ENCODE peak calls at places on chromosomes 6 and 20, in ten cellular contexts. G, L, A, Y, H, D, X, M, J and U are unnamed samples.

GRCh38 chr6:90790058-90790457 is 203.2 kb upstream of the MAP3K7 start:
- DNase-seq in J (no peak), G (peak; percentile 15), L (peak; percentile 11), M (no peak), A (peak; percentile 67), D (no peak), H (no peak), Y (no peak), X (peak; percentile 13), U (no peak)

GRCh38 chr6:14280766-14281293 is 163.3 kb downstream of the CD83 start:
- DNase-seq in X (no peak), A (no peak), G (no peak), H (no peak), L (no peak), J (no peak), M (no peak), Y (no peak), D (no peak), U (no peak)

GRCh38 chr20:63071541-63072181 is 64.9 kb upstream of the BHLHE23 start:
- DNase-seq in M (peak; percentile 60), Y (peak; percentile 22), D (peak; percentile 41), H (peak; percentile 15), A (no peak), J (peak; percentile 27), G (no peak), X (peak; percentile 81), L (peak; percentile 59), U (peak; percentile 4)

GRCh38 chr6:1096967-1097765 is 214.7 kb upstream of the FOXQ1 start:
- DNase-seq in Y (no peak), H (no peak), D (no peak), L (no peak), M (no peak), G (no peak), X (no peak), J (no peak), A (no peak), U (no peak)

GRCh38 chr6:109816452-109817374 is 125.6 kb downstream of the FIG4 start:
- DNase-seq in H (no peak), M (no peak), X (no peak), Y (no peak), L (no peak), J (no peak), A (peak; percentile 14), G (no peak), D (no peak), U (no peak)

GRCh38 chr6:33587529-33588215 is 7.6 kb upstream of the BAK1 start:
- DNase-seq in H (no peak), A (no peak), J (no peak), L (no peak), M (no peak), Y (no peak), G (no peak), D (no peak), X (no peak), U (no peak)

GRCh38 chr20:3866464-3866863 is 19.8 kb downstream of the MAVS start:
- DNase-seq in L (no peak), J (no peak), H (no peak), X (no peak), D (no peak), A (no peak), G (no peak), M (no peak), Y (no peak), U (no peak)

GRCh38 chr20:63639093-63639860 is 12.4 kb upstream of the GMEB2 start:
- DNase-seq in D (no peak), Y (no peak), J (no peak), X (no peak), A (no peak), L (no peak), G (no peak), M (no peak), H (no peak), U (no peak)

GRCh38 chr6:103079867-103080266 is 1686.4 kb downstream of the GRIK2 start:
- DNase-seq in A (no peak), H (no peak), X (no peak), M (no peak), J (no peak), G (no peak), Y (no peak), L (no peak), D (no peak), U (no peak)

GRCh38 chr20:43318749-43319148 is 129.0 kb upstream of the PTPRT start:
- DNase-seq in J (no peak), A (no peak), G (no peak), Y (no peak), M (no peak), X (no peak), D (no peak), L (no peak), H (no peak), U (no peak)

GRCh38 chr20:31951530-31952453 is at the start of gene PDRG1:
- DNase-seq in D (peak; percentile 79), Y (peak; percentile 94), M (peak; percentile 96), A (peak; percentile 89), X (peak; percentile 93), G (peak; percentile 100), H (peak; percentile 93), J (peak; percentile 92), L (peak; percentile 94), U (peak; percentile 69)

GRCh38 chr20:31951203-31951529 is 680 bp downstream of the PDRG1 start:
- DNase-seq in L (no peak), Y (no peak), D (no peak), M (no peak), H (no peak), X (no peak), A (no peak), G (no peak), J (no peak), U (no peak)

GRCh38 chr20:31948008-31948407 is 3.8 kb downstream of the PDRG1 start:
- DNase-seq in A (no peak), D (no peak), M (peak; percentile 55), L (no peak), G (no peak), H (no peak), Y (no peak), X (no peak), J (no peak), U (no peak)

GRCh38 chr20:31953749-31954148 is 1.9 kb upstream of the PDRG1 start:
- DNase-seq in H (no peak), L (no peak), X (no peak), A (no peak), D (no peak), J (no peak), Y (no peak), G (no peak), M (no peak), U (no peak)

DNA sequence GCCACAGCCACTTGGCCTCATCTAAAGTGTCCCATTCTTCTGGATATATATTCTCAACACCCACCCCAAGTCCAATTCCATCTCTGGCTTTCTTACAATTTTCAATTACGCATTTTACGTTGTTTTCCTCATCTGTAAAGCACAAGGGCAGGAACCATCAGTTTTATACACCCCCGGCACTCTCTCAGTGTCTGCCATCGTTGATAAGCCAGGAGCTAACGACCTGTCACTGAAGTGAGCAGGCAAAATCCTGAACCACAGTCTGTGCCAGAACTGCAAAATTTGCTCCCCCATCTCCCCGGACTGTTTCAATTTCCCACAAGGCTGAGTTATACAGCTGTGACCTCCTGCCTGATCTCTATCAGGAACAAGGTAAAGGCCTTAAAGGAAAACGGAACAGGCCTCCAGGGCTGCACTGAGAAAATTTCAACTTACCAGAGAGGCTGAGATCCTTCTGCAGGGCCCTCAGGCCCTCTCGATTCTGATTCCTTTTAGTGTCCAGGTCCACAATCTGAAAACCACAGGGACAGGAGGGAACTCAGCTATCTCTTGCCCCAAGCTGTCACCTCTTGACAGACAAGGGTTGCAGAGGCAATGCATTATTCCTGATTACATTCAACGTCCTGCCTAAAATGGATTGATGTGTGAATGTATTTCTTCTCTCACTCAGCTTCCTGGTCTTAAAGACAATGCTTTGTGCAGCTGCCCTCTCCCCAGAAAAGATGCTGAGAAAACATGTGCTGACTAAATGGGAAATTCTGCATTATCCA is 1.8 kb downstream of the PDRG1 start:
- DNase-seq in Y (no peak), J (no peak), X (no peak), A (no peak), D (no peak), L (no peak), M (no peak), G (no peak), H (no peak), U (no peak)
- H3K4me3 ChIP-seq in Y (peak overlapping the region; percentile 94), J (no peak overlapping the region), X (no peak overlapping the region), A (no peak overlapping the region), D (no peak overlapping the region), L (peak overlapping the region; percentile 93), M (peak overlapping the region; percentile 100), G (no peak overlapping the region), H (no peak overlapping the region), U (peak overlapping the region; percentile 98)

GRCh38 chr6:71419217-71419953 is 130.8 kb downstream of the OGFRL1 start:
- DNase-seq in X (peak; percentile 19), M (no peak), J (no peak), L (peak; percentile 52), A (no peak), H (no peak), Y (no peak), D (no peak), G (peak; percentile 20), U (no peak)
- TF ChIP-seq CTCF in X (no peak), M (no peak), J (no peak), L (no peak), A (no peak), H (no peak), Y (no peak), D (no peak), G (no peak), U (no peak)

GRCh38 chr6:152372945-152373344 is 264.2 kb downstream of the SYNE1 start:
- DNase-seq in D (no peak), M (no peak), A (no peak), X (no peak), G (no peak), J (no peak), L (no peak), H (no peak), Y (no peak), U (no peak)
- H3K4me3 ChIP-seq in D (no peak overlapping the region), M (no peak overlapping the region), A (no peak overlapping the region), X (no peak overlapping the region), G (no peak overlapping the region), J (no peak overlapping the region), L (no peak overlapping the region), H (no peak overlapping the region), Y (no peak overlapping the region), U (no peak overlapping the region)

GRCh38 chr6:154703094-154703493 is 30.1 kb upstream of the SCAF8 start:
- DNase-seq in M (no peak), G (no peak), A (no peak), H (no peak), D (no peak), J (no peak), X (no peak), Y (no peak), L (no peak), U (no peak)

GRCh38 chr6:154709621-154710020 is 23.6 kb upstream of the SCAF8 start:
- DNase-seq in G (no peak), M (no peak), X (no peak), H (no peak), L (peak; percentile 28), D (no peak), J (no peak), Y (no peak), A (no peak), U (no peak)

GRCh38 chr6:154710689-154711088 is 22.5 kb upstream of the SCAF8 start:
- DNase-seq in X (no peak), Y (no peak), D (no peak), H (no peak), M (no peak), G (no peak), J (no peak), L (no peak), A (no peak), U (no peak)

GRCh38 chr6:154706389-154706788 is 26.8 kb upstream of the SCAF8 start:
- DNase-seq in A (no peak), H (no peak), G (no peak), D (no peak), Y (no peak), J (no peak), M (no peak), L (no peak), X (no peak), U (no peak)

GRCh38 chr6:154705471-154706113 is 27.6 kb upstream of the SCAF8 start:
- DNase-seq in D (no peak), L (peak; percentile 30), X (no peak), M (no peak), G (no peak), A (no peak), J (no peak), Y (no peak), H (no peak), U (peak; percentile 3)
- TF ChIP-seq CTCF in D (no peak), L (peak; percentile 9), X (no peak), M (no peak), G (no peak), A (no peak), J (peak; percentile 10), Y (no peak), H (peak; percentile 13), U (no peak)